ENCODE peak calls at places on chromosome 2, in eight cellular contexts. One of them, this sample, is unnamed.

GRCh38 chr2:29013046-29013780 is 32.1 kb downstream of the TOGARAM2 start:
- DNase-seq in foreskin fibroblast: no peak
- DNase-seq in stimulated activated CD4-positive, alpha-beta T cell treated with anti-CD3 and anti-CD28 coated beads, Interleukin-15, amount 100 ng/mL, for 24 hours: no peak
- DNase-seq in activated CD4-positive, alpha-beta T cell treated with anti-CD3 and anti-CD28 coated beads for 36 hours: no peak
- DNase-seq in EH: no peak
- DNase-seq in progenitor cell of endocrine pancreas: no peak
- DNase-seq in ACHN: no peak
- DNase-seq in Daoy: no peak
- DNase-seq in this sample: no peak

GRCh38 chr2:70133521-70134348 is 46.5 kb downstream of the PCBP1 start:
- DNase-seq in Daoy: peak
- DNase-seq in ACHN: no peak
- DNase-seq in EH: no peak
- DNase-seq in stimulated activated CD4-positive, alpha-beta T cell treated with anti-CD3 and anti-CD28 coated beads, Interleukin-15, amount 100 ng/mL, for 24 hours: peak
- DNase-seq in activated CD4-positive, alpha-beta T cell treated with anti-CD3 and anti-CD28 coated beads for 36 hours: peak
- DNase-seq in foreskin fibroblast: no peak
- DNase-seq in progenitor cell of endocrine pancreas: no peak
- DNase-seq in this sample: no peak

GRCh38 chr2:196750977-196751631 is 48.4 kb downstream of the GTF3C3 start:
- DNase-seq in stimulated activated CD4-positive, alpha-beta T cell treated with anti-CD3 and anti-CD28 coated beads, Interleukin-15, amount 100 ng/mL, for 24 hours: peak
- DNase-seq in EH: peak
- DNase-seq in foreskin fibroblast: peak
- DNase-seq in Daoy: peak
- DNase-seq in ACHN: peak
- DNase-seq in activated CD4-positive, alpha-beta T cell treated with anti-CD3 and anti-CD28 coated beads for 36 hours: peak
- DNase-seq in progenitor cell of endocrine pancreas: peak
- DNase-seq in this sample: no peak

GRCh38 chr2:175567435-175568061 is 386.0 kb upstream of the ATP5MC3 start:
- DNase-seq in foreskin fibroblast: no peak
- DNase-seq in EH: peak
- DNase-seq in activated CD4-positive, alpha-beta T cell treated with anti-CD3 and anti-CD28 coated beads for 36 hours: no peak
- DNase-seq in Daoy: peak
- DNase-seq in ACHN: no peak
- DNase-seq in stimulated activated CD4-positive, alpha-beta T cell treated with anti-CD3 and anti-CD28 coated beads, Interleukin-15, amount 100 ng/mL, for 24 hours: no peak
- DNase-seq in progenitor cell of endocrine pancreas: no peak
- DNase-seq in this sample: no peak

GRCh38 chr2:60475311-60475830 is 78.1 kb downstream of the BCL11A start:
- DNase-seq in activated CD4-positive, alpha-beta T cell treated with anti-CD3 and anti-CD28 coated beads for 36 hours: no peak
- DNase-seq in ACHN: no peak
- DNase-seq in foreskin fibroblast: no peak
- DNase-seq in EH: peak
- DNase-seq in progenitor cell of endocrine pancreas: no peak
- DNase-seq in stimulated activated CD4-positive, alpha-beta T cell treated with anti-CD3 and anti-CD28 coated beads, Interleukin-15, amount 100 ng/mL, for 24 hours: no peak
- DNase-seq in Daoy: no peak
- DNase-seq in this sample: no peak

GRCh38 chr2:240795468-240795867 is 24.6 kb downstream of the KIF1A start:
- DNase-seq in foreskin fibroblast: no peak
- DNase-seq in progenitor cell of endocrine pancreas: no peak
- DNase-seq in activated CD4-positive, alpha-beta T cell treated with anti-CD3 and anti-CD28 coated beads for 36 hours: no peak
- DNase-seq in stimulated activated CD4-positive, alpha-beta T cell treated with anti-CD3 and anti-CD28 coated beads, Interleukin-15, amount 100 ng/mL, for 24 hours: no peak
- DNase-seq in ACHN: no peak
- DNase-seq in Daoy: no peak
- DNase-seq in EH: no peak
- DNase-seq in this sample: no peak

GRCh38 chr2:198096007-198096406 is 291.6 kb downstream of the PLCL1 start:
- DNase-seq in activated CD4-positive, alpha-beta T cell treated with anti-CD3 and anti-CD28 coated beads for 36 hours: no peak
- DNase-seq in ACHN: no peak
- DNase-seq in progenitor cell of endocrine pancreas: no peak
- DNase-seq in foreskin fibroblast: no peak
- DNase-seq in stimulated activated CD4-positive, alpha-beta T cell treated with anti-CD3 and anti-CD28 coated beads, Interleukin-15, amount 100 ng/mL, for 24 hours: no peak
- DNase-seq in Daoy: no peak
- DNase-seq in EH: no peak
- DNase-seq in this sample: no peak

GRCh38 chr2:25373269-25373981 is 31.7 kb upstream of the DNMT3A start:
- DNase-seq in progenitor cell of endocrine pancreas: no peak
- DNase-seq in foreskin fibroblast: no peak
- DNase-seq in ACHN: no peak
- DNase-seq in Daoy: no peak
- DNase-seq in stimulated activated CD4-positive, alpha-beta T cell treated with anti-CD3 and anti-CD28 coated beads, Interleukin-15, amount 100 ng/mL, for 24 hours: no peak
- DNase-seq in EH: no peak
- DNase-seq in activated CD4-positive, alpha-beta T cell treated with anti-CD3 and anti-CD28 coated beads for 36 hours: peak
- DNase-seq in this sample: no peak

GRCh38 chr2:196635156-196635555 is 4.4 kb upstream of the CCDC150 start:
- DNase-seq in ACHN: no peak
- DNase-seq in progenitor cell of endocrine pancreas: no peak
- DNase-seq in foreskin fibroblast: peak
- DNase-seq in activated CD4-positive, alpha-beta T cell treated with anti-CD3 and anti-CD28 coated beads for 36 hours: no peak
- DNase-seq in stimulated activated CD4-positive, alpha-beta T cell treated with anti-CD3 and anti-CD28 coated beads, Interleukin-15, amount 100 ng/mL, for 24 hours: no peak
- DNase-seq in EH: peak
- DNase-seq in Daoy: no peak
- DNase-seq in this sample: no peak